ENCODE peak calls at places on chromosomes 16 and 17, in seven cellular contexts. Y is mucosa of descending colon, X is ovary, C is transverse colon, F is tibial artery, T is Panc1, I is lower lobe of right lung. D is an unnamed sample.

GRCh38 chr16:88116121-88116900 is 165.1 kb downstream of the BANP start:
- DNase-seq in I (no peak), Y (no peak), T (no peak), C (no peak), X (no peak), F (no peak), D (no peak)

GRCh38 chr16:3935921-3936320 is 55.4 kb upstream of the CREBBP start:
- DNase-seq in F (no peak), Y (no peak), X (no peak), T (no peak), I (peak; percentile 31), C (no peak), D (peak; percentile 46)

GRCh38 chr17:6170349-6170748 is 100.2 kb downstream of the WSCD1 start:
- DNase-seq in T (no peak), X (no peak), C (no peak), F (no peak), I (no peak), Y (no peak), D (no peak)

GRCh38 chr17:40915199-40915661 is 22.2 kb downstream of the KRT23 start:
- DNase-seq in X (no peak), C (no peak), F (no peak), Y (no peak), I (no peak), T (no peak), D (no peak)

GRCh38 chr16:19883296-19883951 is 1.2 kb downstream of the GPRC5B start:
- DNase-seq in Y (no peak), F (no peak), C (peak; percentile 10), T (no peak), I (no peak), X (peak; percentile 59), D (no peak)

GRCh38 chr16:25235991-25236390 is 19.2 kb downstream of the AQP8 start:
- DNase-seq in C (no peak), T (no peak), F (no peak), Y (no peak), X (no peak), I (no peak), D (no peak)

GRCh38 chr16:79067600-79067999 is 532.9 kb downstream of the MAF start:
- DNase-seq in F (no peak), Y (no peak), X (no peak), T (no peak), C (no peak), I (no peak), D (no peak)

GRCh38 chr17:61551255-61551742 is 39.7 kb downstream of the NACA2 start:
- DNase-seq in F (no peak), X (no peak), I (no peak), T (no peak), C (no peak), Y (no peak), D (no peak)

GRCh38 chr17:67829331-67829730 is 4.0 kb downstream of the BPTF start:
- DNase-seq in X (no peak), F (no peak), I (no peak), C (no peak), T (no peak), Y (no peak), D (no peak)

GRCh38 chr17:45809484-45809883 is 25.4 kb downstream of the CRHR1 start:
- DNase-seq in T (no peak), I (no peak), F (no peak), Y (no peak), X (no peak), C (no peak), D (no peak)

GRCh38 chr17:73616120-73616872 is 27.9 kb downstream of the SDK2 start:
- DNase-seq in F (no peak), I (no peak), X (no peak), T (no peak), C (no peak), Y (no peak), D (no peak)

GRCh38 chr16:25187491-25187795 is 29.3 kb upstream of the AQP8 start:
- DNase-seq in T (no peak), F (no peak), I (no peak), Y (no peak), C (no peak), X (no peak), D (no peak)

GRCh38 chr16:589658-590159 is at the start of gene RAB40C:
- DNase-seq in Y (peak; percentile 99), T (peak; percentile 75), F (peak; percentile 99), C (peak; percentile 99), I (peak; percentile 100), X (peak; percentile 99), D (peak; percentile 99)

GRCh38 chr17:10579270-10579669 is 29.8 kb upstream of the MYH2 start:
- DNase-seq in T (no peak), X (no peak), F (no peak), I (no peak), C (no peak), Y (no peak), D (no peak)

GRCh38 chr16:9151597-9151996 is 60.2 kb downstream of the HAPSTR1 start:
- DNase-seq in I (no peak), X (no peak), Y (no peak), C (no peak), T (no peak), F (no peak), D (no peak)

GRCh38 chr17:47096343-47096742 is 92.8 kb downstream of the CDC27 start:
- DNase-seq in Y (no peak), T (no peak), F (no peak), X (no peak), I (no peak), C (no peak), D (no peak)
- H3K4me3 ChIP-seq in Y (no peak overlapping the region), T (no peak overlapping the region), F (no peak overlapping the region), X (no peak overlapping the region), I (no peak overlapping the region), C (no peak overlapping the region), D (no peak overlapping the region)

GRCh38 chr17:75694536-75694935 is 26.7 kb upstream of the ITGB4 start:
- DNase-seq in I (no peak), C (no peak), Y (no peak), F (no peak), T (no peak), X (no peak), D (peak; percentile 67)
- H3K4me1 ChIP-seq in I (peaks cover 61% of the 10 kb centered on the region), C (peaks cover 54% of the 10 kb centered on the region), Y (peaks cover 36% of the 10 kb centered on the region), F (no peaks in the 10 kb centered on the region), T (peaks cover 86% of the 10 kb centered on the region), X (no peaks in the 10 kb centered on the region), D (peaks cover 19% of the 10 kb centered on the region)

DNA sequence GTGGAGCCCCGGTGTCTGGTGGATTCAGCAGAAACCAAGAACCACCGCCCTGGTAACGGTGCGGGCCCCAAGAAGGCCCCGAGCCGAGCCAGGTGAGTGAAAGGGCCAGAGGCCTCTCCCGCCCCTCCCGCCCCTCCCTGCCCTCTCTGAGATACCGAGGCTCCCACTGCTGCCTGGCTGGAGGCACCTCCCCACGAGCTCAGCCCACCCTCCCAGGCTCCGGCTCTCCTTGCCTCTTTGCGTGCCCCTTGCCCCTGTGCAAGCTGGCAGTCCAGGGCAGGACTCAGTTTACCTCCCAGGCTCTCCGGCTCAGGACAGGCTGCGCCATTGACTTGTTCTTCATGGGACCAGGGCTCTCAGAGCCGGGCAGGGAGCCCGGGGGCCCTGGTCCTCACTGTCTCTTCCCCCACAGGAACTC is 14.1 kb upstream of the MYO15B start:
- DNase-seq in Y (no peak), C (no peak), I (no peak), T (no peak), F (no peak), X (no peak), D (no peak)
- TF ChIP-seq CTCF in Y (no peak), C (no peak), I (no peak), T (no peak), F (no peak), X (no peak), D (no peak)

GRCh38 chr16:67965668-67966548 is 2.5 kb downstream of the SLC12A4 start:
- DNase-seq in I (no peak), Y (no peak), X (no peak), C (no peak), T (no peak), F (no peak), D (peak; percentile 58)

GRCh38 chr16:67966549-67967182 is 1.8 kb downstream of the SLC12A4 start:
- DNase-seq in C (no peak), T (no peak), I (no peak), Y (no peak), F (peak; percentile 87), X (no peak), D (no peak)

GRCh38 chr16:67963325-67964321 is 4.8 kb downstream of the SLC12A4 start:
- DNase-seq in F (no peak), I (no peak), X (no peak), Y (no peak), C (no peak), T (no peak), D (no peak)

GRCh38 chr16:67962135-67962534 is 6.3 kb downstream of the SLC12A4 start:
- DNase-seq in T (no peak), F (no peak), Y (no peak), X (no peak), I (no peak), C (no peak), D (no peak)

DNA sequence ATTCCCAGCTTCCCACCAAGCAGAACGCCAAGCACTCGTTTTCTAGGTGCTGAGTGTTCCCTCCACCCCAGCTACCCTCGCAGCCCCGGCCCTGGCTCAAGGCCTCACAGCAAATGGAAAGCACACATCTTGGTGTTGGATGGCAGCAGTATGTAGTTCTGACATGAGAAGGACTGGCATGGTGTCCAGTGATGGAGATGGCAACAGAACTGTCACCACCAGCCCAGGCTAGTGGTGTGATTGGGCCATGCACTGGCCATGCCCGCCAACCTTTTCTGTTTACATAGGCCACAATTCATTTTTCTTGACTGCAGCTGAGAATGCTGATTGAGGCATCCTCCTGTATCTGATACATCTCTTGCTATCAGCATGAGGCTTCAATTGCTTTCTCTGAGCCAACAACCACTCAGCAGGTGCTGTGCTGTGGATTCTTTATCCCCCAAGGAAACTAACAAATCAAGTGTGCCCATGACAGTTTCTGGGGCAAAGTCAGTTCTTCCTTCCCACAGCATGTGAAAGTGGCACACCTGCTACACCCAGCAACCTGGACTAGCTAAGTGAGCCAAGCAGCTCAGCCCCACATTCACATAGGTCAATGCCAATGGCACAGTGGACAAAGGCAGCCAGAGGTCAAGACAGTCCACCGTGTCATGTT is 3.8 kb downstream of the SLC12A4 start:
- DNase-seq in C (no peak), F (no peak), I (no peak), X (no peak), Y (no peak), T (no peak), D (no peak)
- H3K4me3 ChIP-seq in C (no peak overlapping the region), F (no peak overlapping the region), I (no peak overlapping the region), X (no peak overlapping the region), Y (no peak overlapping the region), T (no peak overlapping the region), D (no peak overlapping the region)

GRCh38 chr17:57875109-57876022 is 25.5 kb upstream of the MRPS23 start:
- DNase-seq in I (peak; percentile 84), Y (peak; percentile 34), X (peak; percentile 81), F (peak; percentile 94), C (peak; percentile 59), T (peak; percentile 47), D (peak; percentile 94)
- H3K4me1 ChIP-seq in I (peaks cover 50% of the 10 kb centered on the region), Y (peaks cover 9% of the 10 kb centered on the region), X (peaks cover 22% of the 10 kb centered on the region), F (peaks cover 5% of the 10 kb centered on the region), C (peaks cover 39% of the 10 kb centered on the region), T (peaks cover 73% of the 10 kb centered on the region), D (peaks cover 26% of the 10 kb centered on the region)

D was measured in breast epithelium.